ENCODE peak calls at places on chromosome 9, in five cellular contexts. One of them, this sample, is unnamed.

GRCh38 chr9:123654647-123655637 is 275.0 kb downstream of the DENND1A start:
- DNase-seq in T-helper 17 cell: no peak
- DNase-seq in upper lobe of right lung: no peak
- DNase-seq in brain microvascular endothelial cell: no peak
- DNase-seq in cerebellar cortex: peak; percentile 37
- DNase-seq in this sample: no peak

GRCh38 chr9:23117621-23118020 is 671.0 kb downstream of the DMRTA1 start:
- DNase-seq in T-helper 17 cell: no peak
- DNase-seq in brain microvascular endothelial cell: peak; percentile 2
- DNase-seq in upper lobe of right lung: no peak
- DNase-seq in cerebellar cortex: no peak
- DNase-seq in this sample: no peak

GRCh38 chr9:1034271-1034670 is 15.9 kb upstream of the DMRT2 start:
- DNase-seq in cerebellar cortex: no peak
- DNase-seq in brain microvascular endothelial cell: no peak
- DNase-seq in upper lobe of right lung: no peak
- DNase-seq in T-helper 17 cell: no peak
- DNase-seq in this sample: no peak

GRCh38 chr9:70635790-70636189 is 221.3 kb upstream of the KLF9 start:
- DNase-seq in cerebellar cortex: no peak
- DNase-seq in brain microvascular endothelial cell: no peak
- DNase-seq in T-helper 17 cell: no peak
- DNase-seq in upper lobe of right lung: no peak
- DNase-seq in this sample: no peak

GRCh38 chr9:18795947-18796705 is 236.9 kb downstream of the SAXO1 start:
- DNase-seq in T-helper 17 cell: no peak
- DNase-seq in brain microvascular endothelial cell: peak; percentile 40
- DNase-seq in upper lobe of right lung: no peak
- DNase-seq in cerebellar cortex: no peak
- DNase-seq in this sample: no peak

GRCh38 chr9:90774682-90775081 is 26.9 kb upstream of the SYK start:
- DNase-seq in upper lobe of right lung: no peak
- DNase-seq in T-helper 17 cell: no peak
- DNase-seq in brain microvascular endothelial cell: no peak
- DNase-seq in cerebellar cortex: no peak
- DNase-seq in this sample: no peak

GRCh38 chr9:99076483-99077171 is 28.3 kb upstream of the TGFBR1 start:
- DNase-seq in brain microvascular endothelial cell: no peak
- DNase-seq in cerebellar cortex: no peak
- DNase-seq in upper lobe of right lung: no peak
- DNase-seq in T-helper 17 cell: no peak
- DNase-seq in this sample: peak; percentile 44

GRCh38 chr9:93058357-93059096 is at the start of gene SUSD3:
- DNase-seq in upper lobe of right lung: peak; percentile 86
- DNase-seq in T-helper 17 cell: peak; percentile 70
- DNase-seq in brain microvascular endothelial cell: no peak
- DNase-seq in cerebellar cortex: no peak
- DNase-seq in this sample: peak; percentile 67

GRCh38 chr9:114124138-114124537 is 25.0 kb upstream of the KIF12 start:
- DNase-seq in T-helper 17 cell: no peak
- DNase-seq in brain microvascular endothelial cell: no peak
- DNase-seq in cerebellar cortex: no peak
- DNase-seq in upper lobe of right lung: no peak
- DNase-seq in this sample: no peak

GRCh38 chr9:114397219-114397847 is 9.6 kb upstream of the AKNA start:
- DNase-seq in brain microvascular endothelial cell: no peak
- DNase-seq in T-helper 17 cell: no peak
- DNase-seq in upper lobe of right lung: no peak
- DNase-seq in cerebellar cortex: no peak
- DNase-seq in this sample: no peak

GRCh38 chr9:109887079-109887478 is 107.1 kb downstream of the PALM2AKAP2 start:
- DNase-seq in T-helper 17 cell: no peak
- DNase-seq in brain microvascular endothelial cell: peak; percentile 47
- DNase-seq in upper lobe of right lung: no peak
- DNase-seq in cerebellar cortex: no peak
- DNase-seq in this sample: no peak